ENCODE peak calls at places on chromosomes 1 and 21, in ten cellular contexts. One of them, this sample, is unnamed. For H3K4me1, the result is how much of the 10 kb centered on the place peaks cover.

GRCh38 chr21:31618696-31619430 is 40.6 kb upstream of the SOD1 start:
- DNase-seq in HepG2: no peak
- DNase-seq in GM23338: no peak
- DNase-seq in GM23248: peak
- DNase-seq in HCT116: no peak
- DNase-seq in fibroblast of lung: no peak
- DNase-seq in K562: no peak
- DNase-seq in PC-3: no peak
- DNase-seq in neural progenitor cell: no peak
- DNase-seq in hepatocyte: no peak
- DNase-seq in this sample: no peak

GRCh38 chr1:111399792-111400610 is 27.5 kb downstream of the OVGP1 start:
- DNase-seq in K562: peak
- DNase-seq in fibroblast of lung: peak
- DNase-seq in HCT116: peak
- DNase-seq in HepG2: peak
- DNase-seq in neural progenitor cell: peak
- DNase-seq in hepatocyte: peak
- DNase-seq in GM23248: peak
- DNase-seq in PC-3: peak
- DNase-seq in GM23338: peak
- DNase-seq in this sample: peak

GRCh38 chr1:119549719-119550141 is 42.7 kb downstream of the HSD3B1 start:
- DNase-seq in GM23248: peak
- DNase-seq in HepG2: peak
- DNase-seq in K562: peak
- DNase-seq in fibroblast of lung: peak
- DNase-seq in neural progenitor cell: peak
- DNase-seq in HCT116: peak
- DNase-seq in GM23338: peak
- DNase-seq in PC-3: peak
- DNase-seq in hepatocyte: peak
- DNase-seq in this sample: peak

GRCh38 chr1:118688891-118689290 is 299.3 kb downstream of the TBX15 start:
- DNase-seq in neural progenitor cell: no peak
- DNase-seq in HepG2: no peak
- DNase-seq in hepatocyte: no peak
- DNase-seq in K562: no peak
- DNase-seq in HCT116: no peak
- DNase-seq in PC-3: no peak
- DNase-seq in GM23338: no peak
- DNase-seq in GM23248: no peak
- DNase-seq in fibroblast of lung: no peak
- DNase-seq in this sample: no peak

GRCh38 chr21:46100020-46100419 is 2.1 kb downstream of the COL6A2 start:
- DNase-seq in PC-3: no peak
- DNase-seq in HCT116: no peak
- DNase-seq in GM23248: no peak
- DNase-seq in GM23338: no peak
- DNase-seq in neural progenitor cell: no peak
- DNase-seq in hepatocyte: no peak
- DNase-seq in fibroblast of lung: no peak
- DNase-seq in HepG2: no peak
- DNase-seq in K562: no peak
- DNase-seq in this sample: no peak

GRCh38 chr1:53295746-53296722 is 31.8 kb downstream of the LRP8 start:
- DNase-seq in GM23338: no peak
- DNase-seq in neural progenitor cell: no peak
- DNase-seq in GM23248: peak
- DNase-seq in HepG2: no peak
- DNase-seq in hepatocyte: peak
- DNase-seq in K562: no peak
- DNase-seq in HCT116: no peak
- DNase-seq in fibroblast of lung: no peak
- DNase-seq in PC-3: no peak
- DNase-seq in this sample: no peak

GRCh38 chr21:45138199-45139002 is 64.0 kb downstream of the ADARB1 start:
- DNase-seq in HepG2: peak
- DNase-seq in GM23338: peak
- DNase-seq in hepatocyte: peak
- DNase-seq in neural progenitor cell: peak
- DNase-seq in fibroblast of lung: peak
- DNase-seq in GM23248: peak
- DNase-seq in HCT116: peak
- DNase-seq in K562: peak
- DNase-seq in PC-3: peak
- DNase-seq in this sample: peak

GRCh38 chr21:40284481-40284880 is 417.2 kb downstream of the PCP4 start:
- DNase-seq in HCT116: no peak
- DNase-seq in HepG2: no peak
- DNase-seq in GM23338: no peak
- DNase-seq in K562: no peak
- DNase-seq in fibroblast of lung: no peak
- DNase-seq in GM23248: no peak
- DNase-seq in PC-3: no peak
- DNase-seq in neural progenitor cell: no peak
- DNase-seq in hepatocyte: no peak
- DNase-seq in this sample: no peak

GRCh38 chr21:43734830-43735229 is 15.9 kb downstream of the PDXK start:
- DNase-seq in HCT116: no peak
- DNase-seq in fibroblast of lung: peak
- DNase-seq in HepG2: no peak
- DNase-seq in neural progenitor cell: no peak
- DNase-seq in PC-3: no peak
- DNase-seq in GM23338: no peak
- DNase-seq in GM23248: no peak
- DNase-seq in K562: no peak
- DNase-seq in hepatocyte: no peak
- DNase-seq in this sample: no peak

GRCh38 chr1:87279201-87279860 is 49.3 kb upstream of the LMO4 start:
- DNase-seq in neural progenitor cell: no peak
- DNase-seq in HCT116: no peak
- DNase-seq in fibroblast of lung: no peak
- DNase-seq in hepatocyte: no peak
- DNase-seq in GM23248: peak
- DNase-seq in HepG2: no peak
- DNase-seq in K562: no peak
- DNase-seq in GM23338: no peak
- DNase-seq in PC-3: no peak
- DNase-seq in this sample: peak

GRCh38 chr1:162756523-162756922 is 34.0 kb upstream of the HSD17B7 start:
- DNase-seq in HepG2: no peak
- DNase-seq in neural progenitor cell: no peak
- DNase-seq in GM23338: no peak
- DNase-seq in hepatocyte: no peak
- DNase-seq in HCT116: no peak
- DNase-seq in K562: no peak
- DNase-seq in GM23248: peak
- DNase-seq in fibroblast of lung: no peak
- DNase-seq in PC-3: peak
- DNase-seq in this sample: peak

DNA sequence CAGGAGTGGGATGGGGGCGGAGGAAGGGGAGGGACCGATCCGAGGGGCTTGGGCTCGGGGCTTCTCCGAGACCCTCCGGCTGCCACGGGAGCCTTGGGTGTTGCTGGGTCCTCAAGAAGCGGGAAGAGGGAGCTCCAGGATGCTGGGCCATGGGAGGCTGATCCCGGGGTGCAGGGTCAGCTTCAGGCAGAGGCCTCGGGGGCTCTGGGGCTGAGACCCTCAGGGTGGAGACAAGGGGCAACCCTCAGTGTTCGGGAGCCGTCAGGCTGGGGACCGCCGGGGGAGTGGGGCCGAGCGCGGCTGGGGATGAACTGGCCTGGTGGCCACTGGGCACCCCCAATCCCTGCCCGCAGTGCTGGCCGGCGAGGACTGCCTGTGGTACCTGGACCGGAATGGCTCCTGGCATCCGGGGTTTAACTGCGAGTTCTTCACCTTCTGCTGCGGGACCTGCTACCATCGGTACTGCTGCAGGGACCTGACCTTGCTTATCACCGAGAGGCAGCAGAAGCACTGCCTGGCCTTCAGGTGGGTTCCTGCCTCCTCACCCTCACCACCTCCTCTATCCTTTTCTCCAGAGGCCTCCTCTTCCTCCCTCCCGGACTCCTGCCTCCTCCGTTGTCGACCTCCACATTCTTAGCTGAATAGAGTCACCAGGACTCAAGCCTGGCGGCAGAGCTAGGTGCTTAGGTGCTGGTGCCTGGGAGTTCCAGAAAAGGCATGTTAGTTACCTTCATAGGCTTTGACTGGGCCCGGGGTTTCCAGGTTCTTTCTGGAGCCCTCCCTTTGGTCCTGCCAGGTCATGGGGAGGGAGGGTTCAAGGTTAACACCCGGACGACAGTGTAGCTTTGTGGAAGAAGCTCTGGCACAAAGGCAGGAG is 632 bp downstream of the SHISA4 start:
- DNase-seq in GM23338: no peak
- DNase-seq in neural progenitor cell: no peak
- DNase-seq in K562: no peak
- DNase-seq in GM23248: no peak
- DNase-seq in PC-3: no peak
- DNase-seq in HepG2: no peak
- DNase-seq in HCT116: no peak
- DNase-seq in hepatocyte: no peak
- DNase-seq in fibroblast of lung: no peak
- DNase-seq in this sample: no peak
- TF ChIP-seq EZH2 in GM23338: no peak
- TF ChIP-seq EZH2 in neural progenitor cell: no peak
- TF ChIP-seq EZH2 in K562: no peak
- TF ChIP-seq EZH2 in GM23248: no peak
- TF ChIP-seq EZH2 in PC-3: no peak
- TF ChIP-seq EZH2 in HepG2: no peak
- TF ChIP-seq EZH2 in HCT116: no peak
- TF ChIP-seq EZH2 in hepatocyte: no peak
- TF ChIP-seq EZH2 in fibroblast of lung: no peak
- TF ChIP-seq EZH2 in this sample: no peak

GRCh38 chr21:14210738-14211137 is at the start of gene LIPI:
- DNase-seq in HCT116: no peak
- DNase-seq in GM23338: no peak
- DNase-seq in hepatocyte: no peak
- DNase-seq in fibroblast of lung: no peak
- DNase-seq in K562: no peak
- DNase-seq in HepG2: no peak
- DNase-seq in GM23248: no peak
- DNase-seq in neural progenitor cell: no peak
- DNase-seq in PC-3: no peak
- DNase-seq in this sample: peak

DNA sequence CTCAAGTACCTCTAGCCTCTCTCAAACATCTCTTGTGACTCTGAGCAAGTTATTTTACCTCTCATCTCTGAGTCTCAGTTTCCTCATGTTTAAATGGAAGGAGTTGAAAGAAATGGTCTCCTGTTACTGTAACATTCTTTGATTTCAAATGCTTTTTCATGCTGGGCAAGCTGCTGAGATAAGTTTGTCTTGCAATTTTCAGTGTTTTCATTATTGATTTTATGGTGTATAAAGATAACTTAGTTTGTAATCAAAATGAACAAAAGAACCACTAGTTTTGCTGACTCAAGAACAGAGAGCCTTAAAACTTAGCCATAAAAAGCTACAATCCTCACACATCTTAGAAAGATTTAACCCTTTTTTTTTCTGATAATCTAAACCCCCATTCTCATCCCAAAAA is 4.5 kb downstream of the LIPI start:
- DNase-seq in PC-3: no peak
- DNase-seq in fibroblast of lung: no peak
- DNase-seq in HepG2: no peak
- DNase-seq in hepatocyte: no peak
- DNase-seq in HCT116: no peak
- DNase-seq in GM23338: no peak
- DNase-seq in GM23248: no peak
- DNase-seq in neural progenitor cell: no peak
- DNase-seq in K562: no peak
- DNase-seq in this sample: peak
- H3K4me3 ChIP-seq in PC-3: no peak
- H3K4me3 ChIP-seq in fibroblast of lung: no peak
- H3K4me3 ChIP-seq in HepG2: no peak
- H3K4me3 ChIP-seq in hepatocyte: no peak
- H3K4me3 ChIP-seq in HCT116: no peak
- H3K4me3 ChIP-seq in GM23338: no peak
- H3K4me3 ChIP-seq in GM23248: no peak
- H3K4me3 ChIP-seq in neural progenitor cell: no peak
- H3K4me3 ChIP-seq in K562: no peak
- H3K4me3 ChIP-seq in this sample: peak

GRCh38 chr1:3908886-3909517 is 8.9 kb upstream of the C1orf174 start:
- DNase-seq in HCT116: no peak
- DNase-seq in GM23248: no peak
- DNase-seq in K562: no peak
- DNase-seq in neural progenitor cell: no peak
- DNase-seq in hepatocyte: no peak
- DNase-seq in fibroblast of lung: no peak
- DNase-seq in GM23338: no peak
- DNase-seq in HepG2: no peak
- DNase-seq in PC-3: no peak
- DNase-seq in this sample: no peak

GRCh38 chr1:3906672-3907020 is 6.6 kb upstream of the C1orf174 start:
- DNase-seq in GM23338: no peak
- DNase-seq in neural progenitor cell: no peak
- DNase-seq in K562: no peak
- DNase-seq in HepG2: no peak
- DNase-seq in PC-3: no peak
- DNase-seq in HCT116: no peak
- DNase-seq in GM23248: no peak
- DNase-seq in hepatocyte: no peak
- DNase-seq in fibroblast of lung: no peak
- DNase-seq in this sample: no peak

GRCh38 chr1:3907031-3907534 is 7.0 kb upstream of the C1orf174 start:
- DNase-seq in HepG2: no peak
- DNase-seq in HCT116: no peak
- DNase-seq in GM23338: peak
- DNase-seq in hepatocyte: no peak
- DNase-seq in fibroblast of lung: no peak
- DNase-seq in neural progenitor cell: peak
- DNase-seq in K562: peak
- DNase-seq in PC-3: peak
- DNase-seq in GM23248: no peak
- DNase-seq in this sample: peak

GRCh38 chr1:3905953-3906671 is 6.0 kb upstream of the C1orf174 start:
- DNase-seq in fibroblast of lung: no peak
- DNase-seq in GM23338: no peak
- DNase-seq in neural progenitor cell: no peak
- DNase-seq in K562: peak
- DNase-seq in HepG2: no peak
- DNase-seq in HCT116: no peak
- DNase-seq in PC-3: no peak
- DNase-seq in GM23248: no peak
- DNase-seq in hepatocyte: no peak
- DNase-seq in this sample: no peak

GRCh38 chr1:3907621-3908165 is 7.6 kb upstream of the C1orf174 start:
- DNase-seq in PC-3: no peak
- DNase-seq in fibroblast of lung: no peak
- DNase-seq in HCT116: no peak
- DNase-seq in HepG2: no peak
- DNase-seq in GM23248: no peak
- DNase-seq in hepatocyte: no peak
- DNase-seq in neural progenitor cell: no peak
- DNase-seq in GM23338: no peak
- DNase-seq in K562: no peak
- DNase-seq in this sample: no peak
- H3K4me1 ChIP-seq in PC-3: under half
- H3K4me1 ChIP-seq in fibroblast of lung: under half
- H3K4me1 ChIP-seq in HCT116: under half
- H3K4me1 ChIP-seq in HepG2: half or more
- H3K4me1 ChIP-seq in GM23248: under half
- H3K4me1 ChIP-seq in hepatocyte: under half
- H3K4me1 ChIP-seq in neural progenitor cell: under half
- H3K4me1 ChIP-seq in GM23338: under half
- H3K4me1 ChIP-seq in K562: under half
- H3K4me1 ChIP-seq in this sample: under half

GRCh38 chr1:179742717-179743678 is at the start of gene FAM163A:
- DNase-seq in GM23338: peak
- DNase-seq in neural progenitor cell: peak
- DNase-seq in hepatocyte: peak
- DNase-seq in K562: no peak
- DNase-seq in fibroblast of lung: no peak
- DNase-seq in PC-3: no peak
- DNase-seq in HepG2: no peak
- DNase-seq in GM23248: no peak
- DNase-seq in HCT116: no peak
- DNase-seq in this sample: peak
- TF ChIP-seq EZH2 in GM23338: no peak
- TF ChIP-seq EZH2 in neural progenitor cell: peak
- TF ChIP-seq EZH2 in hepatocyte: peak
- TF ChIP-seq EZH2 in K562: no peak
- TF ChIP-seq EZH2 in fibroblast of lung: peak
- TF ChIP-seq EZH2 in PC-3: no peak
- TF ChIP-seq EZH2 in HepG2: no peak
- TF ChIP-seq EZH2 in GM23248: peak
- TF ChIP-seq EZH2 in HCT116: no peak
- TF ChIP-seq EZH2 in this sample: peak